ENCODE peak calls at places on chromosomes 1 and 21, in six cellular contexts. O is tibial artery, C is pancreas, H is suprapubic skin, W is esophagus squamous epithelium, Y is neuronal stem cell. P is an unnamed sample.

GRCh38 chr1:36864182-36865079 is 169.9 kb downstream of the GRIK3 start:
- DNase-seq in Y (peak; percentile 18), C (no peak), H (no peak), W (no peak), O (no peak), P (no peak)

GRCh38 chr1:30374400-30375070 is 348.9 kb downstream of the MATN1 start:
- DNase-seq in C (no peak), O (no peak), H (no peak), Y (no peak), W (no peak), P (no peak)

GRCh38 chr1:51168946-51169345 is 66.9 kb downstream of the C1orf185 start:
- DNase-seq in O (no peak), C (no peak), Y (no peak), H (no peak), W (no peak), P (no peak)

GRCh38 chr1:222754386-222755139 is 17.6 kb downstream of the FAM177B start:
- DNase-seq in Y (no peak), C (peak; percentile 37), O (peak; percentile 66), W (no peak), H (peak; percentile 80), P (peak; percentile 81)

GRCh38 chr21:35256468-35256988 is 207.4 kb upstream of the RUNX1 start:
- DNase-seq in Y (peak; percentile 17), H (peak; percentile 76), O (peak; percentile 68), W (no peak), C (peak; percentile 87), P (peak; percentile 89)

GRCh38 chr1:39895731-39896480 is 5.8 kb downstream of the MYCL start:
- DNase-seq in W (no peak), C (no peak), H (no peak), Y (no peak), O (no peak), P (no peak)

GRCh38 chr1:228369608-228370438 is 36.8 kb downstream of the TRIM11 start:
- DNase-seq in W (no peak), O (no peak), H (peak; percentile 49), C (no peak), Y (no peak), P (no peak)

GRCh38 chr21:35520302-35520701 is 471.2 kb upstream of the RUNX1 start:
- DNase-seq in O (no peak), W (no peak), C (no peak), H (no peak), Y (no peak), P (no peak)

GRCh38 chr1:99457381-99458165 is 188.3 kb upstream of the PALMD start:
- DNase-seq in W (no peak), C (no peak), H (no peak), Y (no peak), O (no peak), P (no peak)

GRCh38 chr1:236645016-236645680 is 40.8 kb upstream of the HEATR1 start:
- DNase-seq in C (no peak), O (no peak), H (no peak), W (no peak), Y (no peak), P (no peak)

GRCh38 chr1:238892612-238893011 is 493.8 kb upstream of the CHRM3 start:
- DNase-seq in O (no peak), C (no peak), W (no peak), Y (no peak), H (no peak), P (no peak)

GRCh38 chr1:207397525-207397926 is 56.6 kb upstream of the CR2 start:
- DNase-seq in O (no peak), Y (no peak), H (no peak), W (no peak), C (no peak), P (no peak)

GRCh38 chr1:80392529-80392928 is 1386.0 kb upstream of the ADGRL4 start:
- DNase-seq in C (no peak), Y (no peak), W (no peak), O (no peak), H (no peak), P (no peak)

GRCh38 chr21:34074283-34075098 is 1.1 kb downstream of the MRPS6 start:
- DNase-seq in O (no peak), H (no peak), W (no peak), C (peak; percentile 32), Y (no peak), P (no peak)

GRCh38 chr1:93042134-93042821 is 36.8 kb upstream of the MTF2 start:
- DNase-seq in Y (no peak), W (no peak), C (no peak), H (no peak), O (no peak), P (no peak)

GRCh38 chr1:217911908-217912307 is 280.8 kb downstream of the SPATA17 start:
- DNase-seq in Y (no peak), O (no peak), H (no peak), C (no peak), W (no peak), P (no peak)

GRCh38 chr1:224492015-224492414 is 57.4 kb upstream of the WDR26 start:
- DNase-seq in H (no peak), Y (no peak), W (no peak), C (no peak), O (no peak), P (no peak)

GRCh38 chr1:205285391-205286101 is 36.0 kb downstream of the NUAK2 start:
- DNase-seq in H (no peak), O (no peak), W (no peak), C (no peak), Y (no peak), P (no peak)

GRCh38 chr1:67652800-67653199 is 32.2 kb upstream of the GADD45A start:
- DNase-seq in C (no peak), O (no peak), Y (no peak), H (no peak), W (no peak), P (no peak)

GRCh38 chr1:235883261-235883927 is 16.7 kb upstream of the LYST start:
- DNase-seq in Y (no peak), O (peak; percentile 95), C (peak; percentile 80), H (peak; percentile 95), W (peak; percentile 6), P (peak; percentile 95)

GRCh38 chr21:25983745-25984144 is 186.8 kb downstream of the APP start:
- DNase-seq in O (no peak), C (no peak), H (no peak), W (no peak), Y (no peak), P (no peak)

DNA sequence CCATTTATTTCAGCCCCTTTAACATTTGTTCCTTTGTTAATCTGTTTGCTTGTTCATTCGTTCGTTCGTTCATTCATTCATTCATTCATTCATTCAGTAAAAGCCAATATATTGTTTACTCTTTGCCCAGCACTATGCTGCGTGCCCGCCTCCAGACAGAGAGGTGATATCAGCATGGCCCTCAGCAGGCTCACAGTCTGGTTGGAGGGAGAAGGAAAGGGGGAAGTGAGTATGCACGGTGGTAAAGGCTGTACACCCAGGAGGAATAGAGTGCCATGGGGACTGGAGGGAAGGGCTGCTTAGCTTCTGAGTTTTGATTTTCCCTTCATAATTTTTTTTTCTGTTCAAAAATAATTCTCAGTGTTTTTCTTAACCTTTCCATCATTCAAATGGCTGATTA is 144.7 kb downstream of the NOS1AP start:
- DNase-seq in W (no peak), Y (no peak), O (no peak), H (no peak), C (no peak), P (no peak)
- H3K4me1 ChIP-seq in W (no peaks in the 10 kb centered on the region), Y (peaks cover 31% of the 10 kb centered on the region), O (no peaks in the 10 kb centered on the region), H (peaks cover 8% of the 10 kb centered on the region), C (peaks cover 17% of the 10 kb centered on the region), P (peaks cover 27% of the 10 kb centered on the region)

GRCh38 chr1:107689733-107690132 is 275.2 kb downstream of the VAV3 start:
- DNase-seq in Y (no peak), O (no peak), C (no peak), H (no peak), W (no peak), P (no peak)

GRCh38 chr1:107691542-107691941 is 273.4 kb downstream of the VAV3 start:
- DNase-seq in H (no peak), O (no peak), Y (no peak), C (no peak), W (no peak), P (no peak)

GRCh38 chr1:107687846-107688753 is 276.9 kb downstream of the VAV3 start:
- DNase-seq in C (no peak), W (no peak), Y (no peak), O (no peak), H (no peak), P (no peak)

GRCh38 chr1:107690491-107690890 is 274.5 kb downstream of the VAV3 start:
- DNase-seq in O (no peak), C (no peak), W (no peak), Y (no peak), H (no peak), P (no peak)

DNA sequence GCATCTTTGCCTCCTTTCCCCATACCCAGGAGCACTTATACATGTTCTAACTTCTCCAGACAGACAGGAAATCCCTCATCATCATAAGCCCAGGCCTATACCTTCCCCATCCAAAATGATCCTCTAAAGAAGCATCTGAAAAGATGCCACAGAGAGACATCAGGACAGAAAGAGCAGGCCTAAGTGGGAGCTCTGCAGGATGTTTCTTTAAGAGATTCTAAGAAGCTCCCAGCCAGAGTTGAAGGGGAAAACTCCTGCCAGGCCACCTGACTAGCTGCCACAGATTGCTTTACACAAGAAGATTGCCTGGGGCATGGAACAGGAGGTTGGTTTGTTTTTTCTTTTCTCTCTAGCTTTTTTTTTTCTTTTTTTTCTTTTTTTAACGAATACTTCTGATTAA is 275.8 kb downstream of the VAV3 start:
- DNase-seq in O (no peak), W (no peak), C (no peak), Y (no peak), H (no peak), P (no peak)
- H3K27ac ChIP-seq in O (no peak overlapping the region), W (peak overlapping the region; percentile 65), C (peak overlapping the region; percentile 56), Y (no peak overlapping the region), H (peak overlapping the region; percentile 87), P (no peak overlapping the region)

GRCh38 chr21:37429356-37429755 is 62.8 kb downstream of the DYRK1A start:
- DNase-seq in Y (no peak), W (no peak), C (no peak), O (no peak), H (no peak), P (no peak)

GRCh38 chr21:37433441-37433840 is 66.9 kb downstream of the DYRK1A start:
- DNase-seq in W (no peak), C (no peak), O (no peak), H (no peak), Y (no peak), P (no peak)

GRCh38 chr21:37431243-37431642 is 64.7 kb downstream of the DYRK1A start:
- DNase-seq in H (no peak), C (no peak), Y (no peak), W (no peak), O (no peak), P (no peak)

GRCh38 chr21:37427221-37427620 is 60.6 kb downstream of the DYRK1A start:
- DNase-seq in O (no peak), H (no peak), Y (no peak), C (no peak), W (no peak), P (no peak)

GRCh38 chr21:37430184-37430821 is 63.7 kb downstream of the DYRK1A start:
- DNase-seq in O (no peak), W (no peak), C (no peak), H (no peak), Y (no peak), P (no peak)
- H3K4me1 ChIP-seq in O (no peaks in the 10 kb centered on the region), W (peaks cover 14% of the 10 kb centered on the region), C (peaks cover 9% of the 10 kb centered on the region), H (peaks cover 23% of the 10 kb centered on the region), Y (peaks cover 3% of the 10 kb centered on the region), P (no peaks in the 10 kb centered on the region)

DNA sequence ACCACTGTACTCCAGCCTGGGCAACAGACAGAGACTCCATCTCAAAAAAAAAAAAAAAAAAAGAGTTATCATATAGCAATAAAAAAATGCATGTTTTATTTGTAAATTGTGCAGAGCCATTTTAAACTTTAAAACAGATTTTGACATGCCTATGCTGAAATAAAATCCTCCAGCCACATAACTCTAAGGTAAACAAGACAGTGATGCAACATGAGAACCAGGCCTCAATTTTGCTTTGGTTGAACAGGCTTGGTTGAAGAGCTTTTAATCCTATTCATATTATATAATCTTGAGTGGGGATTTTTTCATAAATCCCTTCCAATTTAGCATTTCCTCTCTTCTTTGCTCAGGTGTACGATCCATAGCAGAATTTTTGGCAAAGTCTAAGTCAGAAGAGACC is 26.1 kb downstream of the ARMH1 start:
- DNase-seq in H (no peak), Y (no peak), C (no peak), O (no peak), W (no peak), P (no peak)
- H3K27ac ChIP-seq in H (no peak overlapping the region), Y (no peak overlapping the region), C (no peak overlapping the region), O (no peak overlapping the region), W (no peak overlapping the region), P (no peak overlapping the region)